ENCODE peak calls at places on chromosomes 4 and X, in five cellular contexts. One of them, this sample, is unnamed.

GRCh38 chr4:118774989-118775388 is 60.9 kb downstream of the SEC24D start:
- DNase-seq in HepG2: no peak
- DNase-seq in A549: no peak
- DNase-seq in GM12878: no peak
- DNase-seq in K562: no peak
- DNase-seq in this sample: no peak

GRCh38 chr4:163540977-163541376 is 46.5 kb downstream of the TMA16 start:
- DNase-seq in HepG2: no peak
- DNase-seq in A549: no peak
- DNase-seq in GM12878: no peak
- DNase-seq in K562: no peak
- DNase-seq in this sample: no peak

GRCh38 chr4:176789955-176790354 is 2.8 kb downstream of the VEGFC start:
- DNase-seq in HepG2: peak; percentile 31
- DNase-seq in A549: peak; percentile 70
- DNase-seq in GM12878: no peak
- DNase-seq in K562: peak; percentile 3
- DNase-seq in this sample: no peak

GRCh38 chr4:76198411-76199237 is 15.0 kb downstream of the SCARB2 start:
- DNase-seq in HepG2: no peak
- DNase-seq in A549: peak; percentile 12
- DNase-seq in GM12878: peak; percentile 87
- DNase-seq in K562: peak; percentile 70
- DNase-seq in this sample: no peak

GRCh38 chr4:38449506-38450174 is 214.4 kb upstream of the KLF3 start:
- DNase-seq in HepG2: peak; percentile 51
- DNase-seq in A549: no peak
- DNase-seq in GM12878: no peak
- DNase-seq in K562: no peak
- DNase-seq in this sample: peak; percentile 55

GRCh38 chrX:135707880-135708279 is 5.6 kb upstream of the CT45A1 start:
- DNase-seq in HepG2: peak; percentile 31
- DNase-seq in A549: peak; percentile 60
- DNase-seq in GM12878: no peak
- DNase-seq in K562: peak; percentile 82
- DNase-seq in this sample: peak; percentile 83

GRCh38 chr4:185265942-185266341 is 56.5 kb downstream of the SNX25 start:
- DNase-seq in HepG2: no peak
- DNase-seq in A549: no peak
- DNase-seq in GM12878: peak; percentile 35
- DNase-seq in K562: no peak
- DNase-seq in this sample: no peak

GRCh38 chr4:110483516-110483915 is 7.6 kb downstream of the ENPEP start:
- DNase-seq in HepG2: no peak
- DNase-seq in A549: no peak
- DNase-seq in GM12878: no peak
- DNase-seq in K562: no peak
- DNase-seq in this sample: no peak

GRCh38 chr4:1216869-1217294 is 32.0 kb downstream of the CTBP1 start:
- DNase-seq in HepG2: no peak
- DNase-seq in A549: no peak
- DNase-seq in GM12878: no peak
- DNase-seq in K562: no peak
- DNase-seq in this sample: no peak

GRCh38 chr4:16591867-16592266 is 306.6 kb downstream of the LDB2 start:
- DNase-seq in HepG2: no peak
- DNase-seq in A549: no peak
- DNase-seq in GM12878: no peak
- DNase-seq in K562: no peak
- DNase-seq in this sample: no peak

GRCh38 chr4:5199912-5200311 is 148.6 kb downstream of the STK32B start:
- DNase-seq in HepG2: no peak
- DNase-seq in A549: no peak
- DNase-seq in GM12878: no peak
- DNase-seq in K562: no peak
- DNase-seq in this sample: no peak

GRCh38 chr4:47278631-47279030 is 184.9 kb downstream of the COMMD8 start:
- DNase-seq in HepG2: no peak
- DNase-seq in A549: no peak
- DNase-seq in GM12878: no peak
- DNase-seq in K562: no peak
- DNase-seq in this sample: no peak

GRCh38 chr4:3317656-3318211 is 24.9 kb downstream of the RGS12 start:
- DNase-seq in HepG2: no peak
- DNase-seq in A549: no peak
- DNase-seq in GM12878: no peak
- DNase-seq in K562: no peak
- DNase-seq in this sample: no peak

GRCh38 chr4:40186665-40187014 is 10.2 kb upstream of the RHOH start:
- DNase-seq in HepG2: no peak
- DNase-seq in A549: no peak
- DNase-seq in GM12878: no peak
- DNase-seq in K562: no peak
- DNase-seq in this sample: no peak

GRCh38 chr4:14929669-14930068 is 72.6 kb upstream of the CPEB2 start:
- DNase-seq in HepG2: no peak
- DNase-seq in A549: no peak
- DNase-seq in GM12878: no peak
- DNase-seq in K562: no peak
- DNase-seq in this sample: no peak

GRCh38 chrX:30533261-30533660 is 44.3 kb downstream of the TASL start:
- DNase-seq in HepG2: no peak
- DNase-seq in A549: no peak
- DNase-seq in GM12878: no peak
- DNase-seq in K562: no peak
- DNase-seq in this sample: no peak

GRCh38 chrX:13790206-13791131 is 26.4 kb downstream of the GPM6B start:
- DNase-seq in HepG2: no peak
- DNase-seq in A549: no peak
- DNase-seq in GM12878: no peak
- DNase-seq in K562: no peak
- DNase-seq in this sample: no peak

GRCh38 chr4:109738104-109738872 is 8.4 kb upstream of the PLA2G12A start:
- DNase-seq in HepG2: no peak
- DNase-seq in A549: no peak
- DNase-seq in GM12878: no peak
- DNase-seq in K562: no peak
- DNase-seq in this sample: no peak

GRCh38 chr4:177442623-177443155 is 452 bp upstream of the AGA start:
- DNase-seq in HepG2: peak; percentile 8
- DNase-seq in A549: peak; percentile 14
- DNase-seq in GM12878: peak; percentile 38
- DNase-seq in K562: peak; percentile 20
- DNase-seq in this sample: no peak

GRCh38 chrX:37371578-37371981 is 22.4 kb downstream of the PRRG1 start:
- DNase-seq in HepG2: no peak
- DNase-seq in A549: no peak
- DNase-seq in GM12878: no peak
- DNase-seq in K562: no peak
- DNase-seq in this sample: no peak

GRCh38 chrX:106903856-106904528 is 851 bp upstream of the RIPPLY1 start:
- DNase-seq in HepG2: no peak
- DNase-seq in A549: no peak
- DNase-seq in GM12878: no peak
- DNase-seq in K562: no peak
- DNase-seq in this sample: no peak

GRCh38 chrX:39299615-39300014 is 498.4 kb downstream of the MID1IP1 start:
- DNase-seq in HepG2: no peak
- DNase-seq in A549: no peak
- DNase-seq in GM12878: no peak
- DNase-seq in K562: no peak
- DNase-seq in this sample: no peak

GRCh38 chr4:120749445-120750151 is 172.9 kb downstream of the PRDM5 start:
- DNase-seq in HepG2: no peak
- DNase-seq in A549: no peak
- DNase-seq in GM12878: peak; percentile 83
- DNase-seq in K562: no peak
- DNase-seq in this sample: no peak

GRCh38 chrX:77436271-77436670 is 10.9 kb upstream of the FGF16 start:
- DNase-seq in HepG2: no peak
- DNase-seq in A549: no peak
- DNase-seq in GM12878: no peak
- DNase-seq in K562: no peak
- DNase-seq in this sample: no peak

GRCh38 chrX:107025538-107025937 is 25.5 kb upstream of the MORC4 start:
- DNase-seq in HepG2: peak; percentile 12
- DNase-seq in A549: peak; percentile 38
- DNase-seq in GM12878: no peak
- DNase-seq in K562: peak; percentile 38
- DNase-seq in this sample: no peak

GRCh38 chr4:48334900-48335384 is 6.4 kb upstream of the SLAIN2 start:
- DNase-seq in HepG2: no peak
- DNase-seq in A549: no peak
- DNase-seq in GM12878: no peak
- DNase-seq in K562: peak; percentile 61
- DNase-seq in this sample: no peak

GRCh38 chr4:84480082-84480481 is 19.0 kb downstream of the NKX6-1 start:
- DNase-seq in HepG2: no peak
- DNase-seq in A549: no peak
- DNase-seq in GM12878: no peak
- DNase-seq in K562: no peak
- DNase-seq in this sample: peak; percentile 19

GRCh38 chrX:20267599-20267923 is 852 bp upstream of the RPS6KA3 start:
- DNase-seq in HepG2: no peak
- DNase-seq in A549: no peak
- DNase-seq in GM12878: no peak
- DNase-seq in K562: no peak
- DNase-seq in this sample: no peak

GRCh38 chr4:69731261-69731660 is 29.2 kb downstream of the SULT1B1 start:
- DNase-seq in HepG2: no peak
- DNase-seq in A549: no peak
- DNase-seq in GM12878: no peak
- DNase-seq in K562: no peak
- DNase-seq in this sample: no peak

DNA sequence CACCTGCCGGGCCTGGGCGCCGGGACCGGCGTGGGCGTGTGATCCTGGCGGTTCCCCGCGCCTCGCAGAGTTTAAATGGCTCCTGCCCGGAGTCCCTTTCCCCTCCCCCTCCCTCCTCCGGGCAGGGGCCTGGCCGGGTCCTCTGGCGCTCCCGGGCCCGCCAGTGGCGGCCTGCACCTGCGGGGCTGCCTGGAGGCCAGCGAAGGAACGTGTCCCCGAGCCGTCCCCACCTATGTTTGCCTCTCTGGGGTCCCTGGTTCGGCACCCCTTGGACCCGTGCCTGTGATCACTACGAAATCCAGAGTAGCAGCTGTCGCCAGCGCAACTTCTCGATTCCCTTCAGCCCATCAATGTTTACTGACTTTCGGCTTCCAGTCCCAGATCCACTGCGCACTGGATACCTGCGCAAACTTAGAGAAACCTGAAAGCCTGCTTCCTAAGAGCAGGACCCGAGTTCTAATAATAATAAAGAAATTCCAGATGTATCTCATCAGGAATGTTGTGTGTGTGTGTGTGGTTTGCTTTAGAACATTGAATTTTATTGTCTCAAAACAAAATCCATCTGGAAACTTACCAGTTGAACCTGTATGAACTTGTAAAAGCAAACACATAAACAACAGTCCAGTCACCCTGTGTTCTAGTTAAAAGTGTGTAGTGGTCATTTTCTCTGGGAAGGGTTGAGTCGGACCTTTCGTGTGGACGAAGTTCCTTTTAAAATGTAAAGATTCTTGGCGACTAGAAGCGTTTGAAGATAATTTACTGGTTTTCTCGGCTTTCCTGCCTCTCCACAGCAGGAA is 808 bp downstream of the SHROOM2 start:
- DNase-seq in HepG2: no peak
- DNase-seq in A549: no peak
- DNase-seq in GM12878: no peak
- DNase-seq in K562: no peak
- DNase-seq in this sample: peak; percentile 22
- TF ChIP-seq ESRRA in HepG2: no peak
- TF ChIP-seq ESRRA in A549: no peak
- TF ChIP-seq ESRRA in GM12878: no peak
- TF ChIP-seq ESRRA in K562: no peak
- TF ChIP-seq ESRRA in this sample: no peak

DNA sequence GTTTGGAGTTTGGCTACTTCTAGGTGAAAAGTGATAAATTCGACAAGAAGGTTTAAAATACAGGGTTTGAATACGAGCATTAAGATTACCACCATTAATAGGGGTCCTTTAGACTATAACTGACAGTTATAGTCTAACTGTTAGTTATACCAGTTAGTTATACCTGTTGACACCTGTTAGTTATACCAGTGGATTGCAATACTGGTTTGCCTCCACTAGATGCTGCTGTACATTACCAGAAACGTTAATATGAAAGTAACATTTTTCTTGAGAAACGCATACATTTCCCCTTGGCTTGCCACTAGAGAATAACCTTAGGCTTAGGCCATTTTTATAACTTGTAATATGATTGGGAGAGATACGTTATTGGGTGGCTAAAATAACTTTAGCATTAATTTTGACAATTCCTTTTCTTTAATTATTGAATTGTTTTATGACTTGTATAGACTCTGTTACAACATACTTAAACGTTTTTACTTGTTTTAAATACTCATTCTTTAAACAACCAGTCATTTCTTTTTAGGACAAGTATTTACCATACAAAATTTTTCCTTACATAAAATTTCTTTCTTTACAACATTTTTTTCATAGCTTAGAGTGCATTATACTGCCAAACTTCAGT is 911.2 kb downstream of the FSTL5 start:
- DNase-seq in HepG2: peak; percentile 23
- DNase-seq in A549: peak; percentile 39
- DNase-seq in GM12878: peak; percentile 15
- DNase-seq in K562: peak; percentile 1
- DNase-seq in this sample: no peak
- TF ChIP-seq ESRRA in HepG2: no peak
- TF ChIP-seq ESRRA in A549: no peak
- TF ChIP-seq ESRRA in GM12878: no peak
- TF ChIP-seq ESRRA in K562: no peak
- TF ChIP-seq ESRRA in this sample: no peak

DNA sequence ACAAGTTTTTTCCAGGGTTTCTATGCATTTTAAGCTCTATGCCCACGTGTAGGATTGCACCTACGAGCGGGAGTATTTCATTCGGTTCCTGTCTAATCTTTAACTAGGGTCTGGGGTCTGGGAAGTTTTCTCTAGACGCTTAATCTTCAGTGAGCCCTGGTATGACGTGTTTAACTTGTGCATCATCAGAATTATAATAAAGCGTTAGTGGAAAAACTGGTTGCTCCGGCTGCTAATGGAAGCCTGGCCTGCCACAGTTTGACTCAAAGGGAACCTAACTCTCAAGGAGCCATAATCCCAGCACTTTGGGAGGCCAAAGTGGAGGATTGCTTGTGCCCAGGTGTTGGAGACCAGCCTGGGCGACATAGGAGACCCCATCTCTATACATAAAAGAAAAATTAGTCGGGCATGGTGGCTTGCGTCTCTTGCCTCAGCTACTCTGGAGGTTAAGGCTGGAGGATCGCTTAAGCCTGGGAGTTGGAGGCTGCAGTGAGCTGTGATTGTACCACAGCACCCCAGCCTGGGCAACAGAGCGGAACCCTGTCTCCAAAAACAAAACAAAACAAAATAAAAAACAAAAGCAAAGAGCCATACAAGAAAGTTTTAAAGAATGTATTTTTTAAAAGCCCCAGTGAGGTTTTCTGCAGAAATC is 30.2 kb downstream of the ARSD start:
- DNase-seq in HepG2: peak; percentile 24
- DNase-seq in A549: no peak
- DNase-seq in GM12878: no peak
- DNase-seq in K562: no peak
- DNase-seq in this sample: no peak
- TF ChIP-seq ESRRA in HepG2: no peak
- TF ChIP-seq ESRRA in A549: no peak
- TF ChIP-seq ESRRA in GM12878: no peak
- TF ChIP-seq ESRRA in K562: no peak
- TF ChIP-seq ESRRA in this sample: no peak

GRCh38 chr4:24889991-24890390 is 22.9 kb downstream of the CCDC149 start:
- DNase-seq in HepG2: no peak
- DNase-seq in A549: no peak
- DNase-seq in GM12878: peak; percentile 12
- DNase-seq in K562: no peak
- DNase-seq in this sample: no peak
- TF ChIP-seq ESRRA in HepG2: no peak
- TF ChIP-seq ESRRA in A549: no peak
- TF ChIP-seq ESRRA in GM12878: no peak
- TF ChIP-seq ESRRA in K562: no peak
- TF ChIP-seq ESRRA in this sample: no peak